ENCODE peak calls at places on chromosomes 2 and 18, in four cellular contexts. A is heart right ventricle; X is caudate nucleus; T is effector memory CD8-positive, alpha-beta T cell. R is an unnamed sample.

GRCh38 chr2:158543957-158544356 is 87.2 kb downstream of the PKP4 start:
- DNase-seq in A (no peak), X (no peak), T (no peak), R (no peak)

GRCh38 chr2:174603280-174603679 is 5.7 kb upstream of the WIPF1 start:
- DNase-seq in T (peak; percentile 53), X (peak; percentile 40), A (peak; percentile 76), R (no peak)

GRCh38 chr2:16294791-16295190 is 354.4 kb downstream of the MYCN start:
- DNase-seq in A (no peak), T (no peak), X (no peak), R (no peak)

GRCh38 chr18:56221195-56222065 is 417.0 kb downstream of the TXNL1 start:
- DNase-seq in X (no peak), T (no peak), A (no peak), R (no peak)

GRCh38 chr2:54455584-54456525 is at the start of gene SPTBN1:
- DNase-seq in A (peak; percentile 95), T (no peak), X (peak; percentile 91), R (peak; percentile 30)

GRCh38 chr18:26133652-26134051 is at the start of gene PSMA8:
- DNase-seq in A (peak; percentile 3), X (no peak), T (peak; percentile 21), R (no peak)

GRCh38 chr2:1816414-1816911 is 72.1 kb upstream of the PXDN start:
- DNase-seq in X (no peak), T (no peak), A (no peak), R (no peak)

GRCh38 chr2:104840151-104840550 is 13.8 kb upstream of the POU3F3 start:
- DNase-seq in A (no peak), T (no peak), X (no peak), R (no peak)

GRCh38 chr2:27308359-27308875 is at the start of gene UCN:
- DNase-seq in T (no peak), A (peak; percentile 59), X (no peak), R (no peak)

GRCh38 chr2:216594081-216594480 is 39.1 kb upstream of the IGFBP2 start:
- DNase-seq in X (no peak), T (no peak), A (no peak), R (no peak)

GRCh38 chr2:149365826-149366583 is 35.6 kb downstream of the LYPD6 start:
- DNase-seq in X (no peak), T (no peak), A (no peak), R (peak; percentile 10)

GRCh38 chr2:236209535-236209934 is 41.3 kb upstream of the GBX2 start:
- DNase-seq in A (no peak), X (no peak), T (no peak), R (no peak)

GRCh38 chr18:58671122-58671940 is at the start of gene MALT1:
- DNase-seq in X (peak; percentile 84), T (peak; percentile 95), A (peak; percentile 92), R (peak; percentile 94)

GRCh38 chr2:100984892-100985307 is 17.2 kb upstream of the RPL31 start:
- DNase-seq in X (peak; percentile 30), A (peak; percentile 71), T (peak; percentile 68), R (peak; percentile 44)

GRCh38 chr2:26942543-26943295 is 27.7 kb upstream of the MAPRE3 start:
- DNase-seq in A (peak; percentile 39), T (peak; percentile 47), X (peak; percentile 76), R (peak; percentile 11)

GRCh38 chr18:63140038-63140450 is 179.5 kb downstream of the BCL2 start:
- DNase-seq in X (no peak), A (no peak), T (no peak), R (no peak)

GRCh38 chr2:238080518-238080917 is 19.6 kb upstream of the ESPNL start:
- DNase-seq in X (no peak), A (no peak), T (no peak), R (no peak)

GRCh38 chr2:122031544-122032263 is 276.3 kb downstream of the TSN start:
- DNase-seq in T (no peak), X (no peak), A (no peak), R (no peak)

GRCh38 chr2:236354973-236355595 is 90.9 kb upstream of the ASB18 start:
- DNase-seq in A (no peak), X (no peak), T (no peak), R (no peak)

GRCh38 chr2:238220892-238221521 is 17.5 kb upstream of the ILKAP start:
- DNase-seq in A (no peak), X (peak; percentile 77), T (no peak), R (no peak)

GRCh38 chr2:152611458-152612231 is 105.6 kb downstream of the PRPF40A start:
- DNase-seq in T (no peak), A (peak; percentile 36), X (no peak), R (no peak)